ENCODE peak calls at places on chromosomes 2 and 18, in four cellular contexts. J, W, B and N are unnamed samples. For H3K9me3, the result is how much of the 10 kb centered on the place peaks cover.

GRCh38 chr2:240458044-240458899 is 22.8 kb downstream of the GPC1 start:
- DNase-seq in B (peak), J (no peak), W (no peak), N (no peak)

GRCh38 chr18:73717570-73717969 is 430.1 kb downstream of the FBXO15 start:
- DNase-seq in J (no peak), W (no peak), B (no peak), N (no peak)

GRCh38 chr18:9130806-9131205 is 5.8 kb upstream of the ANKRD12 start:
- DNase-seq in B (no peak), W (no peak), J (no peak), N (no peak)

GRCh38 chr18:34729740-34730338 is 19.7 kb downstream of the DTNA start:
- DNase-seq in B (no peak), J (no peak), W (no peak), N (peak)

GRCh38 chr18:44682871-44683221 is 2.2 kb downstream of the SETBP1 start:
- DNase-seq in B (no peak), W (peak), J (no peak), N (peak)

GRCh38 chr18:55384551-55385275 is 203.3 kb downstream of the TCF4 start:
- DNase-seq in J (no peak), W (no peak), B (peak), N (peak)

GRCh38 chr2:186456941-186457340 is 29.1 kb upstream of the ZC3H15 start:
- DNase-seq in W (no peak), J (no peak), B (no peak), N (no peak)

GRCh38 chr18:2409906-2410305 is 161.4 kb downstream of the METTL4 start:
- DNase-seq in J (no peak), B (no peak), W (no peak), N (no peak)

GRCh38 chr2:167318581-167318980 is 430.3 kb downstream of the XIRP2 start:
- DNase-seq in W (no peak), J (no peak), B (no peak), N (no peak)

GRCh38 chr2:173175222-173175621 is 99.6 kb downstream of the MAP3K20 start:
- DNase-seq in J (no peak), W (no peak), B (no peak), N (no peak)

GRCh38 chr2:219702796-219703545 is 75.5 kb downstream of the SLC4A3 start:
- DNase-seq in J (no peak), B (no peak), W (no peak), N (no peak)

GRCh38 chr2:180227461-180227860 is 220.4 kb upstream of the CWC22 start:
- DNase-seq in W (no peak), B (no peak), J (no peak), N (no peak)
- H3K9me3 ChIP-seq in W (under half), B (under half), J (under half), N (under half)

GRCh38 chr2:170258382-170258781 is 80.4 kb downstream of the MYO3B start:
- DNase-seq in B (no peak), J (no peak), W (no peak), N (no peak)

GRCh38 chr2:170262806-170263205 is 84.9 kb downstream of the MYO3B start:
- DNase-seq in B (no peak), W (no peak), J (no peak), N (no peak)

GRCh38 chr2:170261566-170261965 is 83.6 kb downstream of the MYO3B start:
- DNase-seq in J (no peak), W (no peak), B (no peak), N (no peak)

GRCh38 chr2:170262343-170262742 is 84.4 kb downstream of the MYO3B start:
- DNase-seq in B (no peak), W (no peak), J (no peak), N (no peak)

DNA sequence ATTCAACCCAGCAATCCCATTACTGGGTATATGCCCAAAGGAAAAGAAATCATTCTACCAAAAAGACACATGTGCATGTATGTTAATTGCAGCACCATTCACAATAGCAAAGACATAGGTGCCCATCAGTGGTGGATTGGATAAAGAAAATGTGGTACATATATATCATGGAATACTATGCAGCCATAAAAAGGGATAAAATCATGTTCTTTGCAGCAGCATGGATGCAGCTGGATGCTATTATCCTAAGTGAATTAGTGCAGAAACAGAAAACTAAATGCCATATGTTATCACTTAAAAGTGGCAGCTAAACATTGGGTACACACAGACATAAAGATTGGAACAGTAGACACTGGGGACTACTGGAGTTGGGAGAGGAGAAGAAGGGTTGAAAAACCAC is 82.2 kb downstream of the MYO3B start:
- DNase-seq in J (no peak), B (no peak), W (no peak), N (no peak)
- H3K9me3 ChIP-seq in J (under half), B (under half), W (under half), N (under half)

DNA sequence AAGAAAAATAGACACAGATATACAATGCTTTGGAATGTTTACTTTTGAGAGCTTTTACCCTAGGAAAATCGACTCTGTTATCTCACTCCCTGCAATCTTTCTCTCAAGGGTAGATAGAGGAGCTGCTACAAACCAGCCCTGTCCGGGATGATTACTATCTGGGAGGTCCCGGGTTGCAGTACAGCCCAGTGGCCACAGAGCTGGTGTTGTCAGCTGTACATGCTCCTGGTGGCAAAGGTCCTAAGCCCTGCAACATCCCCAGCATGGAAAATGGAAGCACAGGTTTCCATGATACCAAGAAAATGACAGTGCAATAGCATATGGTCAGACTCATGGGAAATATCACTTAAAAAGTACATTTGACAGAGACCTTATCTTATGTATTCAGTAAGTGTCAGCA is 570.5 kb upstream of the SOX11 start:
- DNase-seq in B (no peak), J (no peak), W (no peak), N (no peak)
- H3K9me3 ChIP-seq in B (under half), J (under half), W (under half), N (under half)

DNA sequence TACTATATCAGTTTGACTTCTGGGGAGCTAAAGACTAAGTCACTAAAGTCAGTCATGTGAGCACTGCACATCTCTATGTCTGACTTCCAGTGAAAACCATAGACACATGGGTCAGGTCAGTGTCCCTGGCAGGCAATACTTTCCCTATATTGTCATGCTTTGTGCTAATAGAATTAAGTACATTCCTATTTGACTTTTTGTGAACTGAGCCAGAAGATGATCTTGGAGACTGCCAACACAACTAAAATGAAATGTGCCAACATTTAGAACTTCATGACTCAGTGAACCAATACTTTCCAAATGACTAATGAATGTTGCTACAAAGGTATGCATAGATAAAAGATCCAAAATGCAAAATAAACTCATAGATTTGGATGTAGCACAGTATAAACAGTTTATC is 820.8 kb upstream of the FAM98A start:
- DNase-seq in B (no peak), J (no peak), W (no peak), N (no peak)
- H3K9me3 ChIP-seq in B (under half), J (under half), W (under half), N (under half)

DNA sequence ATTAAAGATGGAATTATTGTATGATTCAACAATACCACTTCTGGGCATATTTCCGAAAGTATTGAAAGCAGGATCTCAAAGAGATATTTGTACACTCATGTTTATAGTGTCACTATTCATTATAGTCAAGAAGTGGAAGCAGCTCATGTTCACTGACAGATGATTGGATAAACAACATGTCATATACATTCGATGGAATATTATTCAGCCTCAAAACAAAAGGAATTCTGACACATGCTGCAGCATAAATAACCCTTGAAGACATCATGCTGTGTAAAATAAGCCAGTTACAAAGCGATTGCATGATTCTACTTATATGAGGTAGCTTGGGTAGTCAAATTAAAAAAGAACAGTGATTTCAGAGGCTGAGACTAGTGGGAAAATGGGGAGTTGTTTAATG is 39.3 kb upstream of the PROKR1 start:
- DNase-seq in B (no peak), J (no peak), W (no peak), N (no peak)
- H3K9me3 ChIP-seq in B (under half), J (under half), W (half or more), N (under half)

GRCh38 chr2:95287336-95287735 is 9.8 kb upstream of the KCNIP3 start:
- DNase-seq in W (no peak), B (no peak), J (no peak), N (no peak)
- H3K9me3 ChIP-seq in W (under half), B (under half), J (under half), N (under half)